ENCODE peak calls at places on chromosomes 7 and 10, in four cellular contexts. G, S, F and B are unnamed samples.

GRCh38 chr10:132518572-132519381 is 18.8 kb upstream of the INPP5A start:
- DNase-seq in G (peak; percentile 94), S (no peak), F (no peak), B (peak; percentile 82)

GRCh38 chr10:22321156-22321711 is 335 bp downstream of the BMI1 start:
- DNase-seq in F (peak; percentile 56), S (peak; percentile 88), G (peak; percentile 64), B (peak; percentile 64)

GRCh38 chr10:128042131-128042610 is 84.1 kb downstream of the MKI67 start:
- DNase-seq in F (no peak), S (no peak), G (no peak), B (no peak)

GRCh38 chr7:37097983-37098382 is 350.7 kb downstream of the ELMO1 start:
- DNase-seq in G (no peak), F (no peak), S (no peak), B (no peak)

GRCh38 chr7:80508440-80508839 is 3.4 kb downstream of the GNAT3 start:
- DNase-seq in F (peak; percentile 5), S (peak; percentile 34), G (no peak), B (no peak)

GRCh38 chr10:33094263-33095051 is 136.4 kb upstream of the ITGB1 start:
- DNase-seq in G (no peak), S (no peak), F (no peak), B (no peak)

GRCh38 chr7:17486835-17487234 is 188.4 kb downstream of the AHR start:
- DNase-seq in S (no peak), G (no peak), F (no peak), B (no peak)

GRCh38 chr10:124898493-124898892 is 43.4 kb upstream of the ZRANB1 start:
- DNase-seq in F (no peak), S (no peak), G (no peak), B (no peak)

GRCh38 chr7:74475243-74475986 is 21.7 kb downstream of the GTF2IRD1 start:
- DNase-seq in S (no peak), F (no peak), G (peak; percentile 31), B (peak; percentile 81)

GRCh38 chr10:13894412-13895093 is 307.8 kb downstream of the PRPF18 start:
- DNase-seq in S (peak; percentile 28), F (peak; percentile 26), G (no peak), B (no peak)

GRCh38 chr10:14074062-14074884 is 256.5 kb downstream of the FRMD4A start:
- DNase-seq in F (peak; percentile 99), S (peak; percentile 99), G (peak; percentile 84), B (peak; percentile 88)

GRCh38 chr7:151174246-151175046 is 7.0 kb upstream of the GBX1 start:
- DNase-seq in G (no peak), F (peak; percentile 8), S (peak; percentile 48), B (no peak)

GRCh38 chr7:124722292-124722691 is 43.3 kb downstream of the GPR37 start:
- DNase-seq in F (peak; percentile 46), S (no peak), G (no peak), B (no peak)

GRCh38 chr10:71770789-71771188 is 2.5 kb downstream of the VSIR start:
- DNase-seq in G (no peak), S (peak; percentile 78), F (no peak), B (no peak)

GRCh38 chr10:3764626-3765375 is 20.2 kb downstream of the KLF6 start:
- DNase-seq in S (no peak), G (no peak), F (peak; percentile 21), B (no peak)

GRCh38 chr7:130071701-130072622 is 1.6 kb downstream of the KLHDC10 start:
- DNase-seq in S (peak; percentile 92), G (peak; percentile 54), F (peak; percentile 75), B (peak; percentile 69)

GRCh38 chr7:75654855-75655254 is 83.9 kb downstream of the HIP1 start:
- DNase-seq in G (no peak), S (no peak), F (no peak), B (no peak)

GRCh38 chr10:74557098-74557497 is 269.3 kb upstream of the KAT6B start:
- DNase-seq in G (no peak), S (no peak), F (no peak), B (no peak)

GRCh38 chr10:112585960-112586359 is 138.9 kb downstream of the VTI1A start:
- DNase-seq in G (no peak), F (peak; percentile 41), S (peak; percentile 28), B (no peak)

GRCh38 chr10:119206603-119207366 is 586 bp upstream of the GRK5 start:
- DNase-seq in G (peak; percentile 61), F (peak; percentile 41), S (peak; percentile 83), B (peak; percentile 68)

GRCh38 chr7:16548428-16548827 is 21.8 kb downstream of the LRRC72 start:
- DNase-seq in S (no peak), F (no peak), G (no peak), B (no peak)

GRCh38 chr7:124202546-124202945 is 169.7 kb upstream of the TMEM229A start:
- DNase-seq in G (no peak), F (no peak), S (no peak), B (no peak)

GRCh38 chr7:68246189-68246633 is 1249.6 kb downstream of the TYW1 start:
- DNase-seq in S (no peak), G (no peak), F (peak; percentile 59), B (no peak)

GRCh38 chr10:44628921-44629320 is 244.0 kb upstream of the CXCL12 start:
- DNase-seq in S (peak; percentile 94), G (no peak), F (peak; percentile 77), B (no peak)

GRCh38 chr7:94130716-94131115 is 126.6 kb upstream of the BET1 start:
- DNase-seq in F (no peak), S (peak; percentile 16), G (no peak), B (no peak)

GRCh38 chr10:119348516-119349240 is 141.3 kb downstream of the GRK5 start:
- DNase-seq in S (peak; percentile 84), G (no peak), F (peak; percentile 53), B (no peak)

GRCh38 chr7:78765985-78766729 is 687.3 kb downstream of the MAGI2 start:
- DNase-seq in G (no peak), F (no peak), S (no peak), B (no peak)

GRCh38 chr10:113953505-113954272 is 90.0 kb upstream of the ADRB1 start:
- DNase-seq in S (no peak), G (no peak), F (no peak), B (no peak)

GRCh38 chr7:5591547-5591899 is 167.9 kb upstream of the TNRC18 start:
- DNase-seq in G (no peak), F (peak; percentile 81), S (peak; percentile 92), B (peak; percentile 88)

GRCh38 chr10:31154996-31155395 is 123.3 kb upstream of the ZNF438 start:
- DNase-seq in G (no peak), S (no peak), F (no peak), B (no peak)

GRCh38 chr7:99244942-99245341 is 27.7 kb upstream of the MYH16 start:
- DNase-seq in G (no peak), S (no peak), F (peak; percentile 47), B (no peak)

GRCh38 chr7:140719711-140720110 is 23.2 kb downstream of the NDUFB2 start:
- DNase-seq in F (peak; percentile 10), G (no peak), S (peak; percentile 38), B (no peak)

GRCh38 chr7:37853468-37853867 is 5.1 kb downstream of the NME8 start:
- DNase-seq in G (no peak), S (peak; percentile 12), F (no peak), B (peak; percentile 54)

GRCh38 chr10:107157071-107157470 is 7.4 kb downstream of the SORCS1 start:
- DNase-seq in G (no peak), F (no peak), S (no peak), B (no peak)

GRCh38 chr7:25408861-25409260 is 180.6 kb upstream of the NPVF start:
- DNase-seq in G (no peak), S (no peak), F (no peak), B (no peak)

GRCh38 chr10:89476150-89476549 is 59.2 kb downstream of the SLC16A12 start:
- DNase-seq in F (no peak), G (no peak), S (no peak), B (no peak)

GRCh38 chr10:123398180-123398591 is 244.0 kb downstream of the BUB3 start:
- DNase-seq in S (no peak), F (no peak), G (no peak), B (no peak)

DNA sequence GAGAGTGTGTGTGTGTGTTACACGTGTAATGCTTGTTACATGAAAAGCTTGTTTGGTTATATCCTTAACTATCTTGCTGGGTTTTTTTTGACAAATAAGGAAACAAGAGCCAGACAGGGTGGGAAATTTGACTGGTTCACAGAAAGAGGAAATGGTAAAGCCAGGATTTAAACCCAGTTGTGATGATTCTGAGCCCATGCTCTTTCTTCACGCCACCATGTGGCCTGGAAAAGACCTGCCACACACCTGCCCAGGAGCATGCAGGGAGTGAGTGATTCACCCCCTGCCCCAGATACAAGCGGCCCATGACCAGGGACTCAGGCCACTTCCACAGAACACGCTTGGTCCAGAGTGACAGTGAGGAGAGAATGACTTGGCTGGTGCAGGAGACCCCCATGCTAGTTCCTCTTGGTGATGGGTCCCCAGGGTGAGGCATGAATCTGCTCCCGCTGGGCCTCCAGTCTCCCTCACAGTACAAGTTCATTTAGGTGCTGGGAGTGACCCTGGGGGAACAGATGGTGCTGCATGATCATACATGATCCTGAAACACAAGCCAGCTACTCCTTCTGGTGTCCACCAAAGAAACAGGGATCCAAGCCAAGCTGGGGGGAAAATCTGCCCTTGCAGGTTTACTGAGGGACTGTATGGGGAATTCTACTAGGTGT is 21.0 kb upstream of the EIF5AL1 start:
- DNase-seq in F (no peak), G (no peak), S (no peak), B (peak; percentile 33)
- TF ChIP-seq CTCF in F (no peak), G (no peak), S (no peak), B (no peak)

GRCh38 chr7:19017374-19017773 is 100.1 kb downstream of the TWIST1 start:
- DNase-seq in S (no peak), G (no peak), F (no peak), B (no peak)
- TF ChIP-seq CTCF in S (no peak), G (no peak), F (no peak), B (peak; percentile 27)

DNA sequence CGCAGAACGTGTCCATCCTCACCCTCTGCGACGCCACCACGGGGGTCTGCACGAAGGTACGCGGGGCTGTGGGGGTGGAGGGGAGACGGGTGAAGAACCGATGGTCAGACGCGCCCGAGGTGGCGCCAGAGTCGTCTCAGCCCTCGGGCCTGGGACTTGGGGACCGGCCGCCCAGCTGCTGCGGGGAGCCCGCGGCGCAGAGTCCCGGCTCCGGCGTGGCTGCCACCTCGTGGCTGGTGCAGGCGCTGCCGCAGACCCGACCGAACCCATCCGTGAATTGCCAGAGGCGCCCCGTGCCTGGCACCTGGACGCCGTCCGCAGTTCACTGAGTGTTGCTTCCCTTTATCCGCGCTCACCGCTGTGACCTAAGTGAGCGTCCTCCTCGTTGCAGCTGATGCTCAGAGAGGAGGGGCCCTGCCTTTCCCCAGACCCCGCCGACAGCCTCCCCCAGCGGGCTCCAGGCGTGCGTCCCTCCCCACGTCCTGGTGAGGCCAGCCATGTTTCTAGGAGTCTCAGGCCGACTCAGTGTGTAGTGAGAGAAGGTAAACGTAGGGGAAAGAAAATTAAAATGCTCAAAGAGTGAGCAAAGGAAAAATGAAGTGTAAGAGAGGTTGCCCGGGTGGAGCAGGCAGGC is 208.7 kb downstream of the PAXIP1 start:
- DNase-seq in G (no peak), S (no peak), F (no peak), B (no peak)
- TF ChIP-seq CTCF in G (peak; percentile 30), S (no peak), F (peak; percentile 14), B (no peak)

GRCh38 chr10:101142533-101143353 is 11.6 kb downstream of the TLX1 start:
- DNase-seq in S (no peak), F (no peak), G (no peak), B (no peak)
- TF ChIP-seq CTCF in S (no peak), F (no peak), G (no peak), B (no peak)